ENCODE peak calls at places on chromosome 1, in five cellular contexts. One of them, this sample, is unnamed.

GRCh38 chr1:5819391-5820025 is 172.7 kb downstream of the NPHP4 start:
- DNase-seq in stimulated activated naive CD4-positive, alpha-beta T cell: no peak
- DNase-seq in stimulated activated CD8-positive, alpha-beta memory T cell treated with anti-CD3 and anti-CD28 coated beads, Interleukin-4, amount 100 ng/mL, for 48 hours: no peak
- DNase-seq in brain microvascular endothelial cell: no peak
- DNase-seq in effector memory CD8-positive, alpha-beta T cell: no peak
- DNase-seq in this sample: no peak

GRCh38 chr1:67142931-67143330 is 8.2 kb upstream of the C1orf141 start:
- DNase-seq in stimulated activated CD8-positive, alpha-beta memory T cell treated with anti-CD3 and anti-CD28 coated beads, Interleukin-4, amount 100 ng/mL, for 48 hours: no peak
- DNase-seq in effector memory CD8-positive, alpha-beta T cell: no peak
- DNase-seq in stimulated activated naive CD4-positive, alpha-beta T cell: peak; percentile 63
- DNase-seq in brain microvascular endothelial cell: no peak
- DNase-seq in this sample: peak; percentile 27

GRCh38 chr1:10856863-10857598 is 60.6 kb upstream of the CASZ1 start:
- DNase-seq in effector memory CD8-positive, alpha-beta T cell: no peak
- DNase-seq in stimulated activated CD8-positive, alpha-beta memory T cell treated with anti-CD3 and anti-CD28 coated beads, Interleukin-4, amount 100 ng/mL, for 48 hours: no peak
- DNase-seq in stimulated activated naive CD4-positive, alpha-beta T cell: no peak
- DNase-seq in brain microvascular endothelial cell: no peak
- DNase-seq in this sample: no peak

GRCh38 chr1:110948038-110948810 is 15.5 kb downstream of the LRIF1 start:
- DNase-seq in effector memory CD8-positive, alpha-beta T cell: no peak
- DNase-seq in stimulated activated CD8-positive, alpha-beta memory T cell treated with anti-CD3 and anti-CD28 coated beads, Interleukin-4, amount 100 ng/mL, for 48 hours: no peak
- DNase-seq in brain microvascular endothelial cell: peak; percentile 53
- DNase-seq in stimulated activated naive CD4-positive, alpha-beta T cell: no peak
- DNase-seq in this sample: no peak

GRCh38 chr1:67004176-67004575 is 49.8 kb downstream of the SLC35D1 start:
- DNase-seq in brain microvascular endothelial cell: no peak
- DNase-seq in stimulated activated naive CD4-positive, alpha-beta T cell: no peak
- DNase-seq in effector memory CD8-positive, alpha-beta T cell: no peak
- DNase-seq in stimulated activated CD8-positive, alpha-beta memory T cell treated with anti-CD3 and anti-CD28 coated beads, Interleukin-4, amount 100 ng/mL, for 48 hours: no peak
- DNase-seq in this sample: no peak

GRCh38 chr1:95086949-95087533 is 14.3 kb upstream of the ALG14 start:
- DNase-seq in stimulated activated naive CD4-positive, alpha-beta T cell: no peak
- DNase-seq in brain microvascular endothelial cell: peak; percentile 91
- DNase-seq in effector memory CD8-positive, alpha-beta T cell: no peak
- DNase-seq in stimulated activated CD8-positive, alpha-beta memory T cell treated with anti-CD3 and anti-CD28 coated beads, Interleukin-4, amount 100 ng/mL, for 48 hours: no peak
- DNase-seq in this sample: no peak

GRCh38 chr1:117067528-117068370 is 7.6 kb downstream of the TTF2 start:
- DNase-seq in brain microvascular endothelial cell: peak; percentile 51
- DNase-seq in effector memory CD8-positive, alpha-beta T cell: no peak
- DNase-seq in stimulated activated CD8-positive, alpha-beta memory T cell treated with anti-CD3 and anti-CD28 coated beads, Interleukin-4, amount 100 ng/mL, for 48 hours: no peak
- DNase-seq in stimulated activated naive CD4-positive, alpha-beta T cell: no peak
- DNase-seq in this sample: peak; percentile 26

GRCh38 chr1:88701275-88701674 is 17.2 kb downstream of the PKN2 start:
- DNase-seq in stimulated activated CD8-positive, alpha-beta memory T cell treated with anti-CD3 and anti-CD28 coated beads, Interleukin-4, amount 100 ng/mL, for 48 hours: no peak
- DNase-seq in stimulated activated naive CD4-positive, alpha-beta T cell: no peak
- DNase-seq in brain microvascular endothelial cell: no peak
- DNase-seq in effector memory CD8-positive, alpha-beta T cell: no peak
- DNase-seq in this sample: no peak

GRCh38 chr1:165367375-165367993 is 11.0 kb upstream of the LMX1A start:
- DNase-seq in stimulated activated naive CD4-positive, alpha-beta T cell: peak; percentile 49
- DNase-seq in stimulated activated CD8-positive, alpha-beta memory T cell treated with anti-CD3 and anti-CD28 coated beads, Interleukin-4, amount 100 ng/mL, for 48 hours: peak; percentile 93
- DNase-seq in brain microvascular endothelial cell: peak; percentile 51
- DNase-seq in effector memory CD8-positive, alpha-beta T cell: peak; percentile 77
- DNase-seq in this sample: peak; percentile 52

GRCh38 chr1:3351300-3352083 is 103.0 kb upstream of the ARHGEF16 start:
- DNase-seq in effector memory CD8-positive, alpha-beta T cell: no peak
- DNase-seq in brain microvascular endothelial cell: no peak
- DNase-seq in stimulated activated naive CD4-positive, alpha-beta T cell: no peak
- DNase-seq in stimulated activated CD8-positive, alpha-beta memory T cell treated with anti-CD3 and anti-CD28 coated beads, Interleukin-4, amount 100 ng/mL, for 48 hours: no peak
- DNase-seq in this sample: no peak

GRCh38 chr1:234613128-234613875 is 3.3 kb upstream of the IRF2BP2 start:
- DNase-seq in brain microvascular endothelial cell: peak; percentile 65
- DNase-seq in stimulated activated CD8-positive, alpha-beta memory T cell treated with anti-CD3 and anti-CD28 coated beads, Interleukin-4, amount 100 ng/mL, for 48 hours: no peak
- DNase-seq in effector memory CD8-positive, alpha-beta T cell: no peak
- DNase-seq in stimulated activated naive CD4-positive, alpha-beta T cell: peak; percentile 31
- DNase-seq in this sample: no peak

GRCh38 chr1:212328248-212328647 is 43.0 kb downstream of the PPP2R5A start:
- DNase-seq in stimulated activated naive CD4-positive, alpha-beta T cell: no peak
- DNase-seq in effector memory CD8-positive, alpha-beta T cell: no peak
- DNase-seq in stimulated activated CD8-positive, alpha-beta memory T cell treated with anti-CD3 and anti-CD28 coated beads, Interleukin-4, amount 100 ng/mL, for 48 hours: no peak
- DNase-seq in brain microvascular endothelial cell: no peak
- DNase-seq in this sample: no peak

This sample was measured in central memory CD4-positive, alpha-beta T cell.